ENCODE peak calls at places on chromosomes 5 and 9, in ten cellular contexts. V, O, B, M, H, X, I, C, F and L are unnamed samples.
A peak's percentile ranks its signal among the peaks of the same experiment; 100 is the strongest.

GRCh38 chr9:121850366-121850765 is 198.9 kb downstream of the DAB2IP start:
- DNase-seq in V (no peak), O (no peak), B (no peak), M (no peak), H (no peak), X (no peak), I (no peak), C (no peak), F (no peak), L (no peak)

GRCh38 chr5:58666141-58666540 is 83.3 kb downstream of the RAB3C start:
- DNase-seq in V (no peak), O (no peak), B (no peak), M (no peak), H (no peak), X (no peak), I (no peak), C (no peak), F (no peak), L (no peak)

GRCh38 chr5:43573058-43573457 is 16.2 kb upstream of the PAIP1 start:
- DNase-seq in V (no peak), O (no peak), B (peak; percentile 47), M (no peak), H (no peak), X (peak; percentile 75), I (no peak), C (no peak), F (no peak), L (no peak)

GRCh38 chr5:125198270-125198974 is 452.0 kb upstream of the ZNF608 start:
- DNase-seq in V (peak; percentile 62), O (peak; percentile 34), B (peak; percentile 79), M (no peak), H (no peak), X (peak; percentile 96), I (peak; percentile 59), C (no peak), F (peak; percentile 26), L (no peak)

GRCh38 chr5:72842816-72843215 is 26.4 kb downstream of the TNPO1 start:
- DNase-seq in V (no peak), O (no peak), B (peak; percentile 92), M (no peak), H (peak; percentile 77), X (peak; percentile 41), I (no peak), C (peak; percentile 11), F (no peak), L (no peak)

GRCh38 chr9:108953983-108954574 is 19.9 kb downstream of the ABITRAM start:
- DNase-seq in V (no peak), O (peak; percentile 42), B (peak; percentile 78), M (no peak), H (peak; percentile 47), X (peak; percentile 77), I (peak; percentile 31), C (no peak), F (no peak), L (no peak)

GRCh38 chr5:23257656-23258055 is 249.8 kb upstream of the PRDM9 start:
- DNase-seq in V (no peak), O (no peak), B (no peak), M (no peak), H (no peak), X (no peak), I (no peak), C (no peak), F (no peak), L (no peak)

GRCh38 chr5:130295235-130295634 is 391.0 kb downstream of the CHSY3 start:
- DNase-seq in V (no peak), O (no peak), B (no peak), M (no peak), H (no peak), X (peak; percentile 5), I (no peak), C (no peak), F (no peak), L (no peak)

GRCh38 chr9:16873131-16873787 is 2.8 kb upstream of the BNC2 start:
- DNase-seq in V (no peak), O (no peak), B (no peak), M (no peak), H (no peak), X (peak; percentile 74), I (no peak), C (no peak), F (no peak), L (no peak)

GRCh38 chr9:97366889-97367288 is 45.0 kb upstream of the TDRD7 start:
- DNase-seq in V (no peak), O (no peak), B (no peak), M (no peak), H (no peak), X (no peak), I (no peak), C (no peak), F (no peak), L (no peak)